ENCODE peak calls at places on chromosomes 4 and X, in seven cellular contexts. B is activated T-helper 2 cell treated with anti-CD3 and anti-CD28 coated beads, Interferon-gamma antibody, Interleukin-2, Interleukin-4, amounts not matched to agents 10 μg/mL and 5 μg/mL and 100 μg/mL, durations not matched to agents 14 hours and 24 hours and 36 hours; S is T-helper 1 cell; X is stimulated activated CD4-positive, alpha-beta T cell treated with anti-CD3 and anti-CD28 coated beads, Interleukin-4, amount 100 ng/mL, for 48 hours; Z is effector memory CD8-positive, alpha-beta T cell; W is NCI-H510A treated with DMSO at 0.1 percent for 48 hours; C is NCI-H2171 treated with DMSO at 0.1 percent for 48 hours. T is an unnamed sample.

GRCh38 chr4:13917010-13917409 is 289.5 kb upstream of the BOD1L1 start:
- DNase-seq in B (no peak), C (no peak), S (no peak), X (no peak), W (no peak), Z (no peak), T (no peak)

GRCh38 chrX:53605004-53605403 is 81.5 kb downstream of the HUWE1 start:
- DNase-seq in C (no peak), Z (no peak), W (no peak), X (no peak), S (no peak), B (no peak), T (no peak)

GRCh38 chr4:153684182-153685073 is at the start of gene TLR2:
- DNase-seq in B (peak; percentile 40), C (no peak), S (peak; percentile 33), X (peak; percentile 42), Z (peak; percentile 19), W (peak; percentile 14), T (peak; percentile 51)

GRCh38 chr4:73864365-73864764 is 4.8 kb upstream of the CXCL1 start:
- DNase-seq in W (peak; percentile 21), S (peak; percentile 3), X (no peak), B (no peak), C (no peak), Z (no peak), T (no peak)

GRCh38 chr4:88630756-88631155 is 38.5 kb downstream of the HERC3 start:
- DNase-seq in X (no peak), C (no peak), Z (no peak), B (no peak), S (no peak), W (no peak), T (no peak)

GRCh38 chrX:122187065-122187464 is 997.0 kb upstream of the GRIA3 start:
- DNase-seq in C (no peak), Z (no peak), S (no peak), W (no peak), X (no peak), B (no peak), T (no peak)

GRCh38 chr4:10281996-10282395 is 165.4 kb upstream of the WDR1 start:
- DNase-seq in Z (no peak), S (no peak), C (no peak), X (no peak), W (no peak), B (no peak), T (no peak)

GRCh38 chrX:111615227-111615626 is 65.7 kb upstream of the ALG13 start:
- DNase-seq in Z (no peak), W (no peak), X (no peak), S (no peak), B (no peak), C (peak; percentile 24), T (no peak)

GRCh38 chrX:13068651-13069050 is 24.2 kb upstream of the FAM9C start:
- DNase-seq in Z (no peak), X (no peak), W (no peak), S (no peak), B (no peak), C (no peak), T (no peak)

GRCh38 chr4:56215901-56216300 is 171.4 kb downstream of the AASDH start:
- DNase-seq in Z (no peak), B (no peak), W (no peak), C (no peak), S (no peak), X (no peak), T (no peak)

GRCh38 chr4:55083771-55084170 is 41.6 kb downstream of the KDR start:
- DNase-seq in X (no peak), S (no peak), Z (no peak), C (no peak), B (no peak), W (no peak), T (no peak)

GRCh38 chr4:169510617-169511016 is 101.8 kb downstream of the NEK1 start:
- DNase-seq in W (no peak), X (no peak), B (no peak), C (no peak), Z (no peak), S (no peak), T (no peak)

GRCh38 chrX:84078991-84079390 is 109.0 kb downstream of the RPS6KA6 start:
- DNase-seq in C (no peak), B (no peak), X (no peak), Z (no peak), W (peak; percentile 12), S (no peak), T (no peak)

GRCh38 chrX:130330706-130331105 is 9.0 kb upstream of the SLC25A14 start:
- DNase-seq in Z (peak; percentile 14), S (peak; percentile 41), B (no peak), X (peak; percentile 6), W (peak; percentile 54), C (peak; percentile 26), T (no peak)

GRCh38 chr4:40328383-40328782 is 6.8 kb upstream of the CHRNA9 start:
- DNase-seq in S (no peak), X (no peak), Z (no peak), W (no peak), C (no peak), B (no peak), T (no peak)

GRCh38 chr4:2497324-2497723 is 28.4 kb downstream of the RNF4 start:
- DNase-seq in B (no peak), C (no peak), W (no peak), Z (no peak), X (no peak), S (no peak), T (no peak)